ENCODE peak calls at places on chromosomes 7 and 10, in eight cellular contexts. E is SK-N-SH; S is Caco-2; F is cardiac septum; G is stimulated activated CD4-positive, alpha-beta T cell treated with anti-CD3 and anti-CD28 coated beads, Interleukin-1b, Interleukin-23, amount 100 ng/mL, for 4 hours; R is astrocyte of the hippocampus; P is NCI-H2029; M is astrocyte of the spinal cord. V is an unnamed sample.

GRCh38 chr10:5685764-5686240 is 1.2 kb downstream of the TASOR2 start:
- DNase-seq in F (no peak), R (no peak), M (peak), G (no peak), P (no peak), E (peak), S (peak), V (no peak)

GRCh38 chr10:133141144-133141962 is 18.7 kb upstream of the KNDC1 start:
- DNase-seq in G (no peak), R (no peak), M (no peak), F (peak), P (no peak), S (no peak), E (no peak), V (no peak)

GRCh38 chr10:31467791-31468535 is 148.9 kb downstream of the ZEB1 start:
- DNase-seq in R (no peak), E (no peak), F (no peak), G (no peak), S (peak), P (no peak), M (no peak), V (peak)

GRCh38 chr10:29621161-29621560 is 13.6 kb downstream of the SVIL start:
- DNase-seq in S (no peak), M (peak), E (no peak), R (peak), P (no peak), F (no peak), G (no peak), V (no peak)

GRCh38 chr10:1025684-1026083 is at the start of gene IDI2:
- DNase-seq in G (no peak), R (no peak), M (no peak), S (no peak), F (no peak), E (no peak), P (no peak), V (no peak)

GRCh38 chr7:142603870-142604448 is 145.3 kb upstream of the PRSS1 start:
- DNase-seq in E (peak), F (no peak), P (peak), M (peak), G (no peak), S (peak), R (peak), V (no peak)

GRCh38 chr7:7709263-7709662 is 9.1 kb downstream of the RPA3 start:
- DNase-seq in R (no peak), F (no peak), S (peak), G (no peak), E (no peak), P (no peak), M (no peak), V (no peak)

GRCh38 chr7:1928555-1929348 is 258.7 kb downstream of the ELFN1 start:
- DNase-seq in E (no peak), S (no peak), M (no peak), P (peak), G (no peak), R (no peak), F (no peak), V (no peak)

V was measured in sciatic nerve.